ENCODE peak calls at places on chromosomes 16 and 17, in eight cellular contexts. N is pancreas, C is suprapubic skin, I is HCT116, T is cardiac muscle cell, S is psoas muscle, K is small intestine, E is IMR-90. R is an unnamed sample. For H3K27me3 and H3K4me1, the result is how much of the 10 kb centered on the place peaks cover.

GRCh38 chr17:28760987-28761562 is 17.3 kb downstream of the TRAF4 start:
- DNase-seq in N (peak), S (peak), T (peak), E (peak), I (no peak), K (peak), C (peak), R (peak)

GRCh38 chr16:85777583-85778310 is 21.6 kb downstream of the EMC8 start:
- DNase-seq in N (no peak), C (no peak), T (no peak), I (no peak), K (no peak), E (peak), S (no peak), R (no peak)

GRCh38 chr17:8015236-8015956 is 13.0 kb downstream of the GUCY2D start:
- DNase-seq in S (no peak), I (no peak), T (no peak), C (no peak), E (no peak), N (no peak), K (no peak), R (no peak)

GRCh38 chr16:23700509-23700908 is 12.5 kb downstream of the ERN2 start:
- DNase-seq in I (no peak), E (no peak), C (no peak), N (no peak), T (no peak), S (no peak), K (peak), R (no peak)

GRCh38 chr17:67415291-67415690 is 38.2 kb downstream of the PITPNC1 start:
- DNase-seq in N (no peak), K (no peak), T (no peak), C (no peak), S (no peak), E (no peak), I (no peak), R (no peak)

GRCh38 chr17:53492532-53492931 is 330.2 kb upstream of the KIF2B start:
- DNase-seq in C (no peak), N (no peak), I (no peak), T (no peak), K (no peak), S (no peak), E (no peak), R (no peak)

GRCh38 chr16:10684541-10685151 is 10.1 kb downstream of the TEKT5 start:
- DNase-seq in S (no peak), C (no peak), T (no peak), N (no peak), E (no peak), K (no peak), I (no peak), R (no peak)

GRCh38 chr16:51155199-51155607 is 4.1 kb upstream of the SALL1 start:
- DNase-seq in N (no peak), E (no peak), C (no peak), T (no peak), K (no peak), I (no peak), S (no peak), R (no peak)

GRCh38 chr17:17780941-17781590 is 55.7 kb downstream of the SREBF1 start:
- DNase-seq in T (peak), N (no peak), I (no peak), C (no peak), E (peak), K (no peak), S (peak), R (no peak)

GRCh38 chr16:11082860-11083388 is 138.6 kb downstream of the CLEC16A start:
- DNase-seq in N (no peak), C (no peak), K (no peak), I (no peak), S (no peak), T (no peak), E (no peak), R (no peak)

GRCh38 chr16:19926449-19927390 is 42.1 kb upstream of the GPRC5B start:
- DNase-seq in K (no peak), T (peak), C (no peak), I (peak), E (peak), S (no peak), N (no peak), R (no peak)

GRCh38 chr17:28900986-28901726 is 1.7 kb downstream of the DHRS13 start:
- DNase-seq in K (no peak), E (no peak), C (peak), T (no peak), N (no peak), I (no peak), S (no peak), R (no peak)

GRCh38 chr16:88497561-88498420 is 44.7 kb downstream of the ZFPM1 start:
- DNase-seq in E (peak), K (no peak), S (no peak), I (no peak), C (no peak), T (peak), N (no peak), R (no peak)

GRCh38 chr17:373616-374225 is 21.1 kb upstream of the RPH3AL start:
- DNase-seq in I (no peak), S (peak), E (no peak), C (no peak), N (no peak), K (no peak), T (no peak), R (no peak)

GRCh38 chr16:88527186-88527936 is 42.8 kb upstream of the ZC3H18 start:
- DNase-seq in N (peak), T (peak), K (peak), S (peak), E (peak), C (no peak), I (peak), R (peak)

DNA sequence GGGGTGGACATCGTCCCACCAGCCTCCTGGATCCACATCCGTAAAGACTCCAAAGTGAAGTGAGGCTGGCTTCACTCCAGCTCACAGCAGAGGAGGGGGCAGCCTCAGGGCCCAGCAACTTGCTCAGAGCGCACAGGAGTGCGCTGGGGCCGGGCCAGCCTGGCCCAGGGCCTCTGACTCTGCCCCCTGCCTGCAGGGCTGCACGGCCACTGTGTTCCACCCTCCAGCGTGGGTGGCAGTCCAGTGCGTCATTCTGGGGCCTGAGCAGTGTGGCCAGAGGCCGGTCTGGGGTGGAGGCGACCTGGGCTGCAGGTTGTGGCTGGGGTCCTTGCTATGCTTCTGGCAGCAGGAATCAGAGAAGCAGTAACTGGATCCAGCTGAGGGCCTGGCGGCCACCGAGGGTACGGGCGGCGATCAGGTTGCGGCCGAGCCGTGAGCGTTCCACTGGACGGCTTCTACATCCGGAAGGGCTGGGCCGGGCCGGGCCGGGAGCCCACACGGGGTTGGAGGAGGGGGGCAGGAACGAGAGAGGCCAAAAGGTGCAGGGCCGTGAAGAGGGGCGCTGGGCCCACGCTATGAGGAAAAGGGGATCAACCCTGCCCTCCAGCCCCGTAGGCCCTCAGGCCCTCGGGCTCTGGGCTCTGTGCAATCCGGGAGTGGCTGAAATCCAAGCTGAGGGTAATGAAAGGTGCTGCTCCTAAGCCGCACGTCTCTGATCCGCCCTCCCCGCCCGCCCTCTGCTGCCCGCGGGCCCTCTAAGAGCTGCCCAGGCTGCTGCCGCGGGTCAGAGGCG is at the start of gene FSCN2:
- DNase-seq in I (no peak), C (no peak), E (no peak), S (no peak), T (peak), K (no peak), N (no peak), R (no peak)
- H3K27me3 ChIP-seq in I (under half), C (under half), E (under half), S (under half), T (under half), K (under half), N (under half), R (under half)

GRCh38 chr16:25692307-25692706 is 548 bp downstream of the HS3ST4 start:
- DNase-seq in C (no peak), N (no peak), S (no peak), T (no peak), K (no peak), I (no peak), E (no peak), R (no peak)
- H3K4me3 ChIP-seq in C (peak), N (no peak), S (no peak), T (peak), K (peak), I (no peak), E (no peak), R (no peak)

GRCh38 chr16:69131167-69131748 is 1.1 kb downstream of the CHTF8 start:
- DNase-seq in C (no peak), T (peak), E (peak), N (no peak), I (no peak), S (no peak), K (no peak), R (no peak)
- H3K4me1 ChIP-seq in C (under half), T (under half), E (under half), N (under half), I (under half), S (under half), K (under half), R (under half)

GRCh38 chr16:2852731-2853507 is 5.1 kb downstream of the PRSS22 start:
- DNase-seq in C (no peak), S (peak), I (no peak), N (no peak), T (no peak), E (no peak), K (no peak), R (no peak)

GRCh38 chr16:2845116-2845515 is 12.9 kb downstream of the PRSS22 start:
- DNase-seq in E (no peak), K (no peak), T (no peak), I (no peak), N (no peak), S (no peak), C (no peak), R (no peak)

GRCh38 chr16:2852003-2852730 is 5.8 kb downstream of the PRSS22 start:
- DNase-seq in N (no peak), E (no peak), C (no peak), S (peak), I (no peak), T (no peak), K (no peak), R (no peak)

GRCh38 chr16:2846511-2847310 is 11.3 kb downstream of the PRSS22 start:
- DNase-seq in I (no peak), C (no peak), S (no peak), E (peak), N (no peak), K (no peak), T (peak), R (no peak)

GRCh38 chr16:2848933-2849332 is 9.0 kb downstream of the PRSS22 start:
- DNase-seq in N (no peak), T (no peak), C (no peak), E (no peak), K (no peak), I (no peak), S (no peak), R (no peak)
- H3K27me3 ChIP-seq in N (under half), T (under half), C (under half), E (under half), K (under half), I (under half), S (under half), R (under half)

GRCh38 chr16:9262941-9263340 is 171.5 kb downstream of the HAPSTR1 start:
- DNase-seq in S (no peak), N (no peak), C (no peak), I (no peak), K (no peak), T (no peak), E (no peak), R (no peak)

GRCh38 chr16:9259914-9260608 is 168.6 kb downstream of the HAPSTR1 start:
- DNase-seq in E (no peak), I (no peak), S (no peak), K (no peak), T (no peak), C (no peak), N (peak), R (no peak)

GRCh38 chr16:9261376-9261775 is 169.9 kb downstream of the HAPSTR1 start:
- DNase-seq in K (no peak), C (no peak), T (no peak), N (no peak), S (no peak), I (no peak), E (no peak), R (no peak)

GRCh38 chr16:9258423-9259051 is 167.1 kb downstream of the HAPSTR1 start:
- DNase-seq in N (peak), S (no peak), C (no peak), T (peak), I (peak), K (peak), E (peak), R (peak)

DNA sequence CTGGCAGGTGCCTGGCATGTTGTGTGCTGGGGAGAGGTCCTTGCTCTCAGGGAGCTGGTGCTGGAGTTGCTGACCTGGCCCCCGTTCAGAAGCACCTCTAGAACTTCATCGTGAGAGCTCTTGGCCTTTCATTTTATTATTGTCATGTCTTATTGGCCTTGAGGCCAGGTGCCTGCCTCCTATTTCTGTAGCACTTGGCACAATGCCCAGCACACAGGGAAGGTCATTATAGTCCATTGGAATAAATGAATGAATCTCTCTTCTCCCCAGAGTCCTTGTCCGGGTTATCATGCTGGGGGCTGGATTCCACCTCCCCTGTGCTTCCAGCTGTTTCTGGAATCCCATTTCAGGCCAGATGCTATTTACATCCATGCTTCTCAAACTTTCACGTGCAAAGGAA is 169.2 kb downstream of the HAPSTR1 start:
- DNase-seq in K (peak), T (no peak), E (no peak), S (no peak), I (no peak), C (no peak), N (peak), R (no peak)
- H3K4me3 ChIP-seq in K (no peak), T (no peak), E (no peak), S (no peak), I (no peak), C (no peak), N (no peak), R (no peak)